ENCODE peak calls at places on chromosome 4, in nine cellular contexts. D, F, P, H, J, W, Y, A and Q are unnamed samples.

GRCh38 chr4:82713856-82714255 is 84.7 kb downstream of the SCD5 start:
- DNase-seq in J (no peak), W (no peak), F (no peak), A (no peak), D (no peak), P (no peak), H (no peak), Y (no peak), Q (no peak)

GRCh38 chr4:74386159-74386558 is 21.2 kb downstream of the EREG start:
- DNase-seq in J (no peak), D (no peak), F (no peak), W (no peak), Y (no peak), P (no peak), H (no peak), A (no peak), Q (no peak)

GRCh38 chr4:147408189-147408588 is 72.7 kb upstream of the EDNRA start:
- DNase-seq in A (no peak), J (no peak), H (no peak), D (no peak), W (no peak), F (no peak), Y (no peak), P (no peak), Q (no peak)

GRCh38 chr4:20464381-20464780 is 212.7 kb downstream of the SLIT2 start:
- DNase-seq in A (no peak), F (no peak), D (no peak), Y (peak; percentile 23), H (no peak), W (no peak), J (no peak), P (no peak), Q (no peak)

GRCh38 chr4:186144596-186145569 is 40.4 kb downstream of the FAM149A start:
- DNase-seq in J (no peak), A (peak; percentile 32), Y (peak; percentile 20), P (no peak), D (no peak), H (no peak), F (peak; percentile 56), W (peak; percentile 55), Q (peak; percentile 34)

GRCh38 chr4:122700178-122700725 is 32.3 kb upstream of the BBS12 start:
- DNase-seq in Y (no peak), J (peak; percentile 12), W (peak; percentile 65), P (peak; percentile 87), D (no peak), A (peak; percentile 73), H (no peak), F (no peak), Q (no peak)

GRCh38 chr4:76439491-76439890 is 4.5 kb downstream of the SHROOM3 start:
- DNase-seq in A (no peak), W (no peak), D (no peak), J (no peak), Y (no peak), P (no peak), H (no peak), F (no peak), Q (no peak)

GRCh38 chr4:7171191-7171900 is 21.0 kb upstream of the SORCS2 start:
- DNase-seq in P (no peak), J (no peak), D (no peak), W (no peak), H (no peak), Y (no peak), F (no peak), A (no peak), Q (no peak)

GRCh38 chr4:104393649-104394048 is 101.0 kb downstream of the CXXC4 start:
- DNase-seq in F (no peak), P (no peak), W (no peak), H (no peak), D (no peak), Y (no peak), J (no peak), A (no peak), Q (no peak)

GRCh38 chr4:150152764-150153163 is 74.5 kb downstream of the DCLK2 start:
- DNase-seq in A (no peak), H (no peak), J (no peak), D (no peak), Y (peak; percentile 75), P (no peak), F (no peak), W (no peak), Q (no peak)

GRCh38 chr4:38034986-38035882 is 75.0 kb downstream of the PTTG2 start:
- DNase-seq in H (no peak), J (peak; percentile 66), A (peak; percentile 63), D (no peak), W (no peak), Y (peak; percentile 68), F (no peak), P (no peak), Q (peak; percentile 29)

DNA sequence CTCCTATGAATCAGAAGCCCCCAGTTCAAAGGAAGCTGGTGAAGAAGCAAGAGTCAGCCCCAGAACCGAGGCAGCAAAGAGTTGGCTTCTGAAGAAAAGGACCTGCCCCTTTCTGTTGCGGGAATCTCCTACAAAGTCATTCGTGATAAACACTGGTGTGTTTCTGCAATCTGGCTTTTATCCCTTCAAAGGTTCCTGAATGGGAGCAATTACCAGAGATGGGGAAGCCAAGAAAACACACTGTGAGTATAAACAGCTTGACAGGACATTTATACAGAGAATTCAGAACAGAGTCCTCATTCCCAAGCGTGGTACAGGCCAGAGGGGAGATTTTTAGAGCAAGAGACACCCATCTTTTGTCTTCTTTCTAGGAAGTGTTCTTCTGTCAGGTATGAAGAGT is 226.8 kb upstream of the LNX1 start:
- DNase-seq in A (no peak), D (no peak), Y (no peak), P (no peak), W (no peak), J (no peak), H (no peak), F (no peak), Q (no peak)
- TF ChIP-seq POLR2AphosphoS5 in A (no peak), D (no peak), Y (no peak), P (no peak), W (peak; percentile 96), J (no peak), H (no peak), F (peak; percentile 56), Q (no peak)

GRCh38 chr4:134388351-134388750 is 186.8 kb upstream of the PABPC4L start:
- DNase-seq in A (no peak), J (no peak), Y (no peak), P (no peak), F (no peak), D (no peak), H (no peak), W (no peak), Q (no peak)

GRCh38 chr4:134393592-134393991 is 192.0 kb upstream of the PABPC4L start:
- DNase-seq in D (no peak), H (no peak), Y (no peak), F (no peak), A (no peak), J (no peak), P (no peak), W (no peak), Q (no peak)

DNA sequence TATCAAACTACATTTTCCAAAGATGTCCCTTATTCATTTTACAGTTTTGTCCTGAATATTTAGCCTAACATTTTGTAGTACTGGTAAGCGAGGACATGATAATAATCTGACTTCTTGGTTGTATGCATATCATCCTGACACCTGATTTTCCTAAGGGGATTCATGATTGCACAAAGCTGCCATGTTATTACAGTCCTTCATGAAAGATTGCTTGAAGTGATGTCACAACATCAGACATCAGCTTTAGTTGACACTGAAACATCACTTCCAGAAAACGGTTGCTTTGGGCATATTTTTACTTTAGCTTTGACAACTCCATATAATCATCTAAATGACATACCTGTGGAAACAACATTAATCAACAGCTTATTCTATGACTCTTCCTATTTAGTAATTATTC is 188.7 kb upstream of the PABPC4L start:
- DNase-seq in W (no peak), D (no peak), H (no peak), A (no peak), F (no peak), J (no peak), Y (no peak), P (no peak), Q (no peak)
- TF ChIP-seq POLR2AphosphoS5 in W (no peak), D (no peak), H (no peak), A (no peak), F (no peak), J (no peak), Y (no peak), P (no peak), Q (no peak)

GRCh38 chr4:3288571-3289094 is 4.2 kb upstream of the RGS12 start:
- DNase-seq in D (no peak), P (peak; percentile 16), W (no peak), H (no peak), F (peak; percentile 23), Y (no peak), A (no peak), J (no peak), Q (no peak)
- TF ChIP-seq POLR2AphosphoS5 in D (no peak), P (no peak), W (no peak), H (no peak), F (no peak), Y (no peak), A (no peak), J (no peak), Q (no peak)

GRCh38 chr4:73252001-73252400 is 6.6 kb downstream of the ANKRD17 start:
- DNase-seq in D (no peak), W (no peak), A (no peak), P (no peak), H (no peak), Y (no peak), J (no peak), F (no peak), Q (no peak)

GRCh38 chr4:73259552-73260140 is 1.0 kb upstream of the ANKRD17 start:
- DNase-seq in F (no peak), H (no peak), J (peak; percentile 9), A (no peak), P (no peak), W (no peak), Y (no peak), D (no peak), Q (no peak)

GRCh38 chr4:73258668-73259551 is at the start of gene ANKRD17:
- DNase-seq in F (peak; percentile 94), A (peak; percentile 90), H (peak; percentile 79), P (peak; percentile 91), J (peak; percentile 89), D (peak; percentile 62), Y (peak; percentile 97), W (peak; percentile 96), Q (peak; percentile 57)

GRCh38 chr4:73257995-73258667 is 467 bp downstream of the ANKRD17 start:
- DNase-seq in W (no peak), J (peak; percentile 53), A (peak; percentile 11), P (no peak), F (no peak), H (no peak), D (no peak), Y (peak; percentile 59), Q (peak; percentile 16)

DNA sequence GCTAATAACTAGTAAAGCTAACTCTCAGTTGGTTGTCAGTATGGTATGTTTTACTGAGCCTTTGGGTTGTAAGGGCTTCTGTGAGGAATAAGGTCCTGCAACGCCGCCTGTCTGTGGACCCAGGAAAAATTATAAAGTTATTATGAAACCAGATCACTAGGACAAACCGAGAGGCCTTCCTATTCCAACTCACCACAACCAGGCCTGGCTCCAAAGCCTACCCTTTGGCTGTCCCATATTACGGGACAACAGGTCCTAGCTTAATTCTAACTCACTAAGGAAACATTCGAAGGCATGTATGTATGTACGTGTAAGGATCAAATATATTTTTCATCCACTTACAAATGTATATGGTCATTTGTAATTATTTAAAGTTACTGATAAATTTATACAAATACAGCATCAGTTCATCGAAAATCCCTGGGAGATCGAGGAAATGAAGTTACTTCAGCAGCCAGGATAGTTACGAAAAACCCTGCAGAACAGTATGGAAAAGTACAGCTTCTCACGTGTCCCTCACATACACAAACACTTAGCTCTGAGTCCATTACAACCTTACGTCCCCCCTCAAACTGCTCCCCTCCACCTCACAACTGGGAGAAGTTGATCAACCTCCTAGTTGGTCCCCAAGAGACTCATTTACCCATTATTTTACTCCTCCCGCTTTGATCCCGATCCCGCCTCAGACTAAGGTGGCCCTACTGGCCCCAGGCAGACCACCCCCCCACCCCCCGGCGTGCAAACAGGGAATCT is 1.2 kb downstream of the ANKRD17 start:
- DNase-seq in F (peak; percentile 80), Y (peak; percentile 92), D (no peak), H (no peak), W (peak; percentile 85), P (peak; percentile 73), J (peak; percentile 86), A (peak; percentile 82), Q (peak; percentile 5)
- TF ChIP-seq POLR2AphosphoS5 in F (peak; percentile 53), Y (no peak), D (no peak), H (peak; percentile 61), W (peak; percentile 12), P (no peak), J (no peak), A (peak; percentile 77), Q (no peak)